ENCODE peak calls at places on chromosome 21, in six cellular contexts. V is sigmoid colon, P is tibial nerve, A is esophagus squamous epithelium, L is RWPE1, G is breast epithelium. M is an unnamed sample.

GRCh38 chr21:43884012-43884860 is 19.2 kb downstream of the AGPAT3 start:
- DNase-seq in V (no peak), P (no peak), A (no peak), L (peak; percentile 40), G (peak; percentile 50), M (no peak)

GRCh38 chr21:44578371-44579055 is 1.9 kb downstream of the KRTAP10-5 start:
- DNase-seq in V (no peak), P (no peak), A (no peak), L (no peak), G (no peak), M (no peak)

GRCh38 chr21:42163511-42163863 is 55.5 kb upstream of the ABCG1 start:
- DNase-seq in V (no peak), P (no peak), A (no peak), L (no peak), G (no peak), M (no peak)

GRCh38 chr21:27825035-27825434 is 858.1 kb upstream of the ADAMTS5 start:
- DNase-seq in V (no peak), P (no peak), A (no peak), L (no peak), G (no peak), M (no peak)

GRCh38 chr21:39125752-39126485 is 57.3 kb downstream of the PSMG1 start:
- DNase-seq in V (peak; percentile 78), P (no peak), A (no peak), L (peak; percentile 64), G (peak; percentile 45), M (no peak)

GRCh38 chr21:32009263-32009662 is 136.4 kb downstream of the HUNK start:
- DNase-seq in V (no peak), P (no peak), A (no peak), L (no peak), G (no peak), M (no peak)

GRCh38 chr21:21146587-21147373 is 148.6 kb downstream of the NCAM2 start:
- DNase-seq in V (no peak), P (no peak), A (no peak), L (no peak), G (no peak), M (no peak)

GRCh38 chr21:42262826-42263225 is 43.9 kb downstream of the ABCG1 start:
- DNase-seq in V (peak; percentile 86), P (no peak), A (no peak), L (peak; percentile 59), G (peak; percentile 74), M (peak; percentile 79)

GRCh38 chr21:41307219-41307618 is 9.4 kb upstream of the FAM3B start:
- DNase-seq in V (no peak), P (no peak), A (no peak), L (no peak), G (no peak), M (no peak)

GRCh38 chr21:42239973-42240372 is 21.0 kb downstream of the ABCG1 start:
- DNase-seq in V (no peak), P (no peak), A (no peak), L (no peak), G (no peak), M (peak; percentile 2)

GRCh38 chr21:39430457-39430856 is 15.1 kb downstream of the LCA5L start:
- DNase-seq in V (no peak), P (no peak), A (no peak), L (no peak), G (no peak), M (no peak)

GRCh38 chr21:41691205-41692203 is 75.3 kb downstream of the RIPK4 start:
- DNase-seq in V (no peak), P (no peak), A (no peak), L (no peak), G (no peak), M (no peak)

GRCh38 chr21:19123525-19123924 is 719.9 kb upstream of the TMPRSS15 start:
- DNase-seq in V (no peak), P (no peak), A (no peak), L (no peak), G (no peak), M (no peak)

GRCh38 chr21:43372663-43373386 is 54.1 kb downstream of the SIK1 start:
- DNase-seq in V (no peak), P (no peak), A (no peak), L (peak; percentile 87), G (peak; percentile 84), M (no peak)

GRCh38 chr21:42423197-42423675 is 19.5 kb downstream of the UBASH3A start:
- DNase-seq in V (no peak), P (no peak), A (no peak), L (no peak), G (no peak), M (no peak)

GRCh38 chr21:17146426-17146825 is 366.4 kb upstream of the CXADR start:
- DNase-seq in V (no peak), P (no peak), A (no peak), L (no peak), G (no peak), M (no peak)

GRCh38 chr21:16496594-16496993 is 766.8 kb downstream of the USP25 start:
- DNase-seq in V (no peak), P (no peak), A (no peak), L (no peak), G (no peak), M (no peak)

GRCh38 chr21:41706678-41707077 is 60.2 kb downstream of the RIPK4 start:
- DNase-seq in V (no peak), P (no peak), A (no peak), L (peak; percentile 47), G (no peak), M (no peak)

GRCh38 chr21:40923914-40924313 is 77.0 kb upstream of the DSCAM start:
- DNase-seq in V (no peak), P (no peak), A (no peak), L (no peak), G (no peak), M (no peak)

GRCh38 chr21:42047821-42048613 is 23.1 kb upstream of the UMODL1 start:
- DNase-seq in V (no peak), P (peak; percentile 20), A (no peak), L (no peak), G (no peak), M (no peak)

GRCh38 chr21:39050839-39051560 is 132.3 kb downstream of the PSMG1 start:
- DNase-seq in V (no peak), P (no peak), A (no peak), L (no peak), G (no peak), M (no peak)

GRCh38 chr21:35323947-35324346 is 274.8 kb upstream of the RUNX1 start:
- DNase-seq in V (peak; percentile 96), P (no peak), A (no peak), L (no peak), G (no peak), M (peak; percentile 44)
- H3K27ac ChIP-seq in V (peak overlapping the region; percentile 56), P (peak overlapping the region; percentile 71), A (no peak overlapping the region), L (no peak overlapping the region), G (no peak overlapping the region), M (peak overlapping the region; percentile 49)

GRCh38 chr21:33031152-33031551 is 5.4 kb downstream of the OLIG2 start:
- DNase-seq in V (peak; percentile 30), P (no peak), A (no peak), L (no peak), G (no peak), M (no peak)

GRCh38 chr21:33030633-33031032 is 4.9 kb downstream of the OLIG2 start:
- DNase-seq in V (no peak), P (no peak), A (no peak), L (no peak), G (no peak), M (no peak)

GRCh38 chr21:33029975-33030461 is 4.3 kb downstream of the OLIG2 start:
- DNase-seq in V (peak; percentile 37), P (no peak), A (no peak), L (no peak), G (no peak), M (no peak)

GRCh38 chr21:33032434-33033047 is 6.8 kb downstream of the OLIG2 start:
- DNase-seq in V (peak; percentile 34), P (no peak), A (no peak), L (no peak), G (no peak), M (no peak)

DNA sequence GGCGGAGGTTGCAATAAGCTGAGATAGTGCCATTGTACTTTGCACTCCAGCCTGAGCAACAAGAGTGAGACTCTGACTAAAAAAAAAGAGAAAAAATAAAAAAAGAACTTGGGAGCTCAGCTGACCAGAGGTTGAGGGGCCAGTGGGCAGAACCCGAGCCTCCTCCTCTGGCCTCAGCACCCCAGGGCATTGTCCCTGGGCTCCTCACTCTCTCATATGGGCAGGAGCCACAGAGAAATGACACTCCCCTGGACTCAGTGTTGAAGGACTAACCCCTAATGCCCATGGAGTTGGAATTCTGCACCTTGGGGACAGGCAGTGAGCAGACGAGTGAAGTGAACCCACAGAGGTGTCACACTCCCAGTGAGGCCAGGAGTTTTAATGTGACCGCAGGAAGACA is 5.8 kb downstream of the OLIG2 start:
- DNase-seq in V (peak; percentile 17), P (no peak), A (no peak), L (no peak), G (no peak), M (no peak)
- H3K27ac ChIP-seq in V (no peak overlapping the region), P (no peak overlapping the region), A (no peak overlapping the region), L (no peak overlapping the region), G (no peak overlapping the region), M (no peak overlapping the region)

GRCh38 chr21:34019402-34019801 is 54.0 kb upstream of the MRPS6 start:
- DNase-seq in V (no peak), P (no peak), A (no peak), L (no peak), G (no peak), M (no peak)

GRCh38 chr21:34021726-34022125 is 51.7 kb upstream of the MRPS6 start:
- DNase-seq in V (no peak), P (no peak), A (no peak), L (no peak), G (no peak), M (no peak)

GRCh38 chr21:34018910-34019309 is 54.5 kb upstream of the MRPS6 start:
- DNase-seq in V (no peak), P (no peak), A (no peak), L (no peak), G (no peak), M (no peak)

GRCh38 chr21:34020934-34021553 is 52.3 kb upstream of the MRPS6 start:
- DNase-seq in V (no peak), P (no peak), A (no peak), L (no peak), G (no peak), M (no peak)

GRCh38 chr21:34020005-34020847 is 53.2 kb upstream of the MRPS6 start:
- DNase-seq in V (no peak), P (no peak), A (no peak), L (no peak), G (no peak), M (no peak)
- H3K27ac ChIP-seq in V (no peak overlapping the region), P (no peak overlapping the region), A (no peak overlapping the region), L (no peak overlapping the region), G (no peak overlapping the region), M (no peak overlapping the region)

GRCh38 chr21:46244602-46245001 is 16.0 kb upstream of the LSS start:
- DNase-seq in V (peak; percentile 59), P (no peak), A (no peak), L (no peak), G (no peak), M (no peak)

GRCh38 chr21:46245213-46245915 is 16.8 kb upstream of the LSS start:
- DNase-seq in V (no peak), P (no peak), A (no peak), L (no peak), G (no peak), M (no peak)

GRCh38 chr21:46246345-46246744 is 17.8 kb upstream of the LSS start:
- DNase-seq in V (no peak), P (no peak), A (no peak), L (no peak), G (no peak), M (no peak)

GRCh38 chr21:46243865-46244490 is 15.4 kb upstream of the LSS start:
- DNase-seq in V (no peak), P (no peak), A (no peak), L (no peak), G (no peak), M (no peak)

GRCh38 chr21:46243325-46243724 is 14.8 kb upstream of the LSS start:
- DNase-seq in V (peak; percentile 59), P (no peak), A (no peak), L (no peak), G (no peak), M (no peak)
- H3K27ac ChIP-seq in V (no peak overlapping the region), P (no peak overlapping the region), A (no peak overlapping the region), L (no peak overlapping the region), G (no peak overlapping the region), M (no peak overlapping the region)

M was measured in left ventricle myocardium inferior.